ENCODE peak calls at places on chromosome 16, in four cellular contexts. G is BJ, H is fibroblast of the aortic adventitia, Y is stomach. T is an unnamed sample.

GRCh38 chr16:18950469-18951185 is 24.4 kb upstream of the SMG1 start:
- DNase-seq in G (no peak), H (no peak), Y (no peak), T (no peak)

GRCh38 chr16:85462405-85463227 is 150.5 kb upstream of the GSE1 start:
- DNase-seq in G (no peak), H (no peak), Y (peak), T (no peak)

GRCh38 chr16:52976539-52977167 is 76.0 kb downstream of the CHD9NB start:
- DNase-seq in H (peak), Y (no peak), G (no peak), T (peak)

GRCh38 chr16:87780385-87780989 is 14.7 kb upstream of the KLHDC4 start:
- DNase-seq in H (peak), G (no peak), Y (peak), T (peak)

GRCh38 chr16:53944026-53944425 is 240.1 kb downstream of the FTO start:
- DNase-seq in H (no peak), G (no peak), Y (no peak), T (peak)

GRCh38 chr16:71784093-71784492 is 24.5 kb downstream of the AP1G1 start:
- DNase-seq in H (no peak), Y (no peak), G (no peak), T (no peak)

GRCh38 chr16:15757630-15758251 is 99.1 kb downstream of the MYH11 start:
- DNase-seq in G (no peak), Y (no peak), H (no peak), T (no peak)

GRCh38 chr16:65641693-65642289 is 519.9 kb upstream of the CDH11 start:
- DNase-seq in H (no peak), G (no peak), Y (no peak), T (no peak)

GRCh38 chr16:70573451-70574121 is 50.0 kb downstream of the SF3B3 start:
- DNase-seq in Y (no peak), H (peak), G (peak), T (peak)

GRCh38 chr16:49499018-49499785 is 125.6 kb downstream of the C16orf78 start:
- DNase-seq in G (no peak), Y (peak), H (no peak), T (no peak)

GRCh38 chr16:726438-727290 is at the start of the genes CCDC78 and HAGHL:
- DNase-seq in H (no peak), Y (peak), G (no peak), T (peak)

GRCh38 chr16:14374451-14375131 is 255.5 kb downstream of the PARN start:
- DNase-seq in Y (no peak), H (no peak), G (no peak), T (no peak)

GRCh38 chr16:89444151-89444723 is 46.1 kb downstream of the ANKRD11 start:
- DNase-seq in G (no peak), H (no peak), Y (no peak), T (no peak)

GRCh38 chr16:31085873-31086628 is 2.7 kb downstream of the PRSS53 start:
- DNase-seq in Y (no peak), H (no peak), G (no peak), T (no peak)

GRCh38 chr16:67968440-67969285 is at the start of gene SLC12A4:
- DNase-seq in H (peak), G (peak), Y (peak), T (peak)

GRCh38 chr16:26442333-26442732 is 624.4 kb upstream of the C16orf82 start:
- DNase-seq in Y (no peak), G (no peak), H (no peak), T (no peak)

GRCh38 chr16:3575491-3575890 is 1.7 kb downstream of the NLRC3 start:
- DNase-seq in H (no peak), Y (no peak), G (no peak), T (no peak)
- H3K4me3 ChIP-seq in H (no peak), Y (no peak), G (no peak), T (no peak)

DNA sequence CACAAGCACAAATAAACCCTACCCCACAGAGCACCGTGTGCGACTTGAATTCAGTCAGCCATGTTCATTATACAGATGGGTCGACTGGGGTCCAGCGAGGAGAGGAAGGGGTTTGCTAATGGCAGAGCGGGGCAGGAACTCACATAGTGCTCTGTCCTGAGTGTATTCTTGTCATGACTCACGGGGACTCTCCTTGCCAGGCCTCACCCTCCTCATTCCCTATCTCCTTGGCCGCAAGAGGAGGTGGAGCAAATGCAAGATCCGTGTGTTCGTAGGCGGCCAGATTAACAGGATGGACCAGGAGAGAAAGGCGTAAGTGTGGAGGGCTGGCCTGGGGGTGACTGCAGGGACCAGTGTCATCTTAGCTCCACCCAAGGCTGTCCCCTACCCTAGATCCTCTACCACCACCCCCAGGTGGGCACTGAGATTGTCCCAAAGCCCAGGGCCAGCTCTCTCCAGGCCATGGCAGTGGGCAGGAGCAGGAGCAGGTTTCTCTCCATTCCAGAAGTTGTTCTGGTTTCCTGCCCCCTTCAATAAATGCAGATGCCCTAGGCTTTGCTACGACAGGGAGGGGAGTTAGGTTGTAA is 29.4 kb downstream of the SLC12A3 start:
- DNase-seq in Y (no peak), G (no peak), H (no peak), T (no peak)
- H3K4me3 ChIP-seq in Y (no peak), G (no peak), H (no peak), T (no peak)

GRCh38 chr16:86498661-86499493 is 11.4 kb upstream of the FOXF1 start:
- DNase-seq in H (peak), Y (no peak), G (no peak), T (no peak)
- H3K4me3 ChIP-seq in H (no peak), Y (peak), G (peak), T (no peak)

GRCh38 chr16:22194707-22195444 is 11.2 kb upstream of the EEF2K start:
- DNase-seq in G (no peak), Y (no peak), H (no peak), T (no peak)
- H3K4me3 ChIP-seq in G (no peak), Y (no peak), H (no peak), T (no peak)

DNA sequence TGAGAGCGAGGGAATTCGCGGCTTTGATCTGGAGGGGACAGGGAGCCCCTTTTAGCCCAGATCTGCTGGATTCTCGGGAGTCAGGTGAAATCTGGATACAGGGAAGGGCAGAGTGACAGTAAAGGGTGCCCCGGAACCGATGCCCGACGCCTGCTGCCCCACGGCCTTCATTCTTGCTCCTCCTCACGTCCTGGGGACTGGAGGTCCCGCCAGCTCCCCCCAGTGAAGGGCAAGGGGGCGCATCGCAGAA is 596 bp downstream of the OR1F1 start:
- DNase-seq in G (no peak), H (no peak), Y (no peak), T (no peak)
- H3K4me3 ChIP-seq in G (peak), H (peak), Y (no peak), T (peak)

T was measured in fibroblast of mammary gland.